ENCODE peak calls at places on chromosomes 12 and 14, in five cellular contexts. Q, A, T, B and X are unnamed samples.
A peak's percentile ranks its signal among the peaks of the same experiment; 100 is the strongest.

GRCh38 chr14:59630281-59630963 is 53.8 kb upstream of the CCDC175 start:
- DNase-seq in Q (peak; percentile 38), A (peak; percentile 68), T (peak; percentile 44), B (peak; percentile 53), X (peak; percentile 1)

GRCh38 chr12:104427547-104427938 is 29.2 kb upstream of the CHST11 start:
- DNase-seq in Q (no peak), A (no peak), T (no peak), B (no peak), X (peak; percentile 8)

GRCh38 chr12:120006248-120006975 is 17.4 kb downstream of the BICDL1 start:
- DNase-seq in Q (peak; percentile 18), A (no peak), T (no peak), B (no peak), X (no peak)

GRCh38 chr12:70149665-70150064 is 93.6 kb upstream of the CNOT2 start:
- DNase-seq in Q (no peak), A (no peak), T (no peak), B (no peak), X (no peak)

GRCh38 chr12:87756111-87756510 is 273.1 kb downstream of the C12orf50 start:
- DNase-seq in Q (no peak), A (no peak), T (no peak), B (no peak), X (peak; percentile 97)

GRCh38 chr12:93323625-93324165 is 54.0 kb upstream of the NUDT4 start:
- DNase-seq in Q (no peak), A (no peak), T (no peak), B (no peak), X (peak; percentile 30)

GRCh38 chr12:26271024-26271423 is 75.7 kb downstream of the SSPN start:
- DNase-seq in Q (no peak), A (no peak), T (no peak), B (no peak), X (peak; percentile 22)

GRCh38 chr14:22653012-22653621 is 9.0 kb upstream of the OR6J1 start:
- DNase-seq in Q (peak; percentile 51), A (peak; percentile 84), T (peak; percentile 86), B (peak; percentile 63), X (peak; percentile 76)

GRCh38 chr12:130716918-130717306 is 813 bp upstream of the RIMBP2 start:
- DNase-seq in Q (no peak), A (no peak), T (no peak), B (no peak), X (no peak)

GRCh38 chr14:53528114-53528513 is 375.0 kb upstream of the DDHD1 start:
- DNase-seq in Q (no peak), A (no peak), T (no peak), B (no peak), X (peak; percentile 90)

GRCh38 chr12:63826002-63826585 is 18.4 kb upstream of the SRGAP1 start:
- DNase-seq in Q (no peak), A (no peak), T (no peak), B (peak; percentile 29), X (peak; percentile 75)

GRCh38 chr14:70821916-70822705 is 12.8 kb upstream of the MAP3K9 start:
- DNase-seq in Q (peak; percentile 28), A (peak; percentile 82), T (peak; percentile 60), B (peak; percentile 62), X (peak; percentile 70)

GRCh38 chr14:102050625-102051024 is 36.2 kb downstream of the HSP90AA1 start:
- DNase-seq in Q (no peak), A (no peak), T (no peak), B (no peak), X (no peak)

GRCh38 chr12:107843351-107844311 is 69.1 kb downstream of the ASCL4 start:
- DNase-seq in Q (no peak), A (peak; percentile 72), T (peak; percentile 74), B (peak; percentile 42), X (no peak)

GRCh38 chr14:21231020-21231652 is 38.1 kb downstream of the HNRNPC start:
- DNase-seq in Q (no peak), A (no peak), T (no peak), B (no peak), X (no peak)

GRCh38 chr12:116590561-116590960 is 31.4 kb downstream of the MAP1LC3B2 start:
- DNase-seq in Q (peak; percentile 82), A (no peak), T (no peak), B (no peak), X (no peak)

GRCh38 chr12:23510484-23510883 is 439.0 kb downstream of the SOX5 start:
- DNase-seq in Q (no peak), A (no peak), T (no peak), B (no peak), X (no peak)

GRCh38 chr12:2461046-2461445 is 333.7 kb upstream of the FKBP4 start:
- DNase-seq in Q (no peak), A (no peak), T (no peak), B (no peak), X (no peak)

GRCh38 chr12:68746572-68747180 is 700 bp downstream of the SLC35E3 start:
- DNase-seq in Q (peak; percentile 68), A (no peak), T (peak; percentile 55), B (peak; percentile 11), X (peak; percentile 82)

GRCh38 chr12:63766498-63766897 is 13.2 kb upstream of the RXYLT1 start:
- DNase-seq in Q (no peak), A (no peak), T (no peak), B (no peak), X (no peak)

GRCh38 chr14:88929656-88930436 is 105.4 kb downstream of the TTC8 start:
- DNase-seq in Q (no peak), A (peak; percentile 56), T (peak; percentile 36), B (no peak), X (no peak)

GRCh38 chr14:92511472-92512247 is 1.9 kb upstream of the RIN3 start:
- DNase-seq in Q (peak; percentile 52), A (no peak), T (no peak), B (no peak), X (peak; percentile 98)

GRCh38 chr12:47234576-47235141 is 154.9 kb upstream of the AMIGO2 start:
- DNase-seq in Q (peak; percentile 73), A (no peak), T (peak; percentile 77), B (no peak), X (no peak)

GRCh38 chr12:57428965-57429364 is 1.9 kb downstream of the R3HDM2 start:
- DNase-seq in Q (no peak), A (no peak), T (no peak), B (no peak), X (no peak)

GRCh38 chr12:72792889-72793288 is 520.7 kb downstream of the TRHDE start:
- DNase-seq in Q (no peak), A (no peak), T (no peak), B (no peak), X (no peak)

GRCh38 chr12:93128332-93128707 is 199.2 kb upstream of the EEA1 start:
- DNase-seq in Q (no peak), A (no peak), T (no peak), B (no peak), X (no peak)

GRCh38 chr14:55802986-55803431 is 223.0 kb downstream of the KTN1 start:
- DNase-seq in Q (no peak), A (no peak), T (no peak), B (no peak), X (peak; percentile 64)

GRCh38 chr12:3436496-3437060 is 54.4 kb upstream of the PRMT8 start:
- DNase-seq in Q (no peak), A (no peak), T (peak; percentile 31), B (no peak), X (no peak)

GRCh38 chr12:31772685-31773222 is 43.9 kb upstream of the AMN1 start:
- DNase-seq in Q (no peak), A (no peak), T (peak; percentile 54), B (no peak), X (no peak)

GRCh38 chr12:6115389-6115788 is 9.1 kb downstream of the VWF start:
- DNase-seq in Q (no peak), A (no peak), T (no peak), B (no peak), X (no peak)

DNA sequence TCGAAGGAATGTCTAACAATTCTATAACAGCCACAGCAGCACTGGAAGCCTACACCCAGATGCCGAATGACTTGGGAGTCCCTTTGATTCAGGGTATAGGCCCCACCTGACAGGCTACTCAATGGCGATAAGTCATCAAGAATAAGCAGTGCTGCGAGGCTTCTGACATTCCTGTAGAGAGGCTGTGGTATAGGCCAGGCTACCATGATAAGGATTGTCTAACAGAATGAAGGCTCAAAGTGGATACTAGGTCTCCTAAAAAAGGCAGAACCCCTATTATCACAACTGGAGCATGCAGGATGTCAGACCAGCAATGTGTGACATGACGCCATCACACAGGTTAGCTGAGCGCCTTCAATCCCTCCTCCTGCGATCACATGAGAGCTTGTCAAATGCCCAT is 53.2 kb downstream of the ZFP36L1 start:
- DNase-seq in Q (no peak), A (no peak), T (no peak), B (no peak), X (no peak)
- H2BK12ac ChIP-seq in Q (no peak overlapping the region), A (no peak overlapping the region), T (no peak overlapping the region), B (no peak overlapping the region), X (no peak overlapping the region)

DNA sequence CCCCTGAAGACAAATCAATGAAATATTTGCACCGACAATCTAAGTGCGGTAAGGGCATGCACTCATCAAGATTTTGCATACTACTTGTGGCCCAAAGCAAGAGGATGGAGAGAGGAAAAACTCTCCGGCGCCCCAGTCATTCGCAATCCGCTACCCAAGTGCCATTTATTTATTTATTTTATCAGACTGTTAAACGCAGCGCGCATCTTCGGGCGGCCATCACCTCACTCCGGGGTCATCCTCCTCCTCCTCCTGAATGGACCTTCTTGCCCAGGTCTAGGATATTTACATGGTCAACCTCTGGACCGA is 1.2 kb downstream of the NOVA1 start:
- DNase-seq in Q (no peak), A (no peak), T (peak; percentile 25), B (no peak), X (peak; percentile 33)
- H3K4ac ChIP-seq in Q (no peak overlapping the region), A (no peak overlapping the region), T (no peak overlapping the region), B (no peak overlapping the region), X (no peak overlapping the region)

GRCh38 chr12:51152953-51153352 is 20.0 kb downstream of the TFCP2 start:
- DNase-seq in Q (no peak), A (no peak), T (no peak), B (no peak), X (no peak)

GRCh38 chr12:51147309-51147708 is 25.6 kb downstream of the TFCP2 start:
- DNase-seq in Q (no peak), A (no peak), T (no peak), B (no peak), X (no peak)

GRCh38 chr12:51156366-51156765 is 16.6 kb downstream of the TFCP2 start:
- DNase-seq in Q (no peak), A (peak; percentile 8), T (no peak), B (no peak), X (peak; percentile 11)

GRCh38 chr12:51150777-51151176 is 22.2 kb downstream of the TFCP2 start:
- DNase-seq in Q (no peak), A (no peak), T (no peak), B (no peak), X (no peak)
- H3K18ac ChIP-seq in Q (no peak overlapping the region), A (no peak overlapping the region), T (no peak overlapping the region), B (no peak overlapping the region), X (no peak overlapping the region)

GRCh38 chr12:16021026-16021425 is 109.9 kb downstream of the DERA start:
- DNase-seq in Q (no peak), A (no peak), T (no peak), B (no peak), X (no peak)

GRCh38 chr12:16021666-16022065 is 110.5 kb downstream of the DERA start:
- DNase-seq in Q (no peak), A (no peak), T (no peak), B (no peak), X (no peak)

GRCh38 chr12:16020034-16020433 is 108.9 kb downstream of the DERA start:
- DNase-seq in Q (no peak), A (no peak), T (no peak), B (no peak), X (no peak)

GRCh38 chr12:16016748-16017147 is 105.6 kb downstream of the DERA start:
- DNase-seq in Q (no peak), A (no peak), T (no peak), B (no peak), X (no peak)

GRCh38 chr12:16019131-16019530 is 108.0 kb downstream of the DERA start:
- DNase-seq in Q (no peak), A (no peak), T (no peak), B (no peak), X (no peak)
- H2BK12ac ChIP-seq in Q (no peak overlapping the region), A (no peak overlapping the region), T (no peak overlapping the region), B (no peak overlapping the region), X (no peak overlapping the region)